ENCODE peak calls at places on chromosomes 12 and 14, in five cellular contexts. R, L, U, K and T are unnamed samples.

GRCh38 chr14:100434033-100434601 is 111.0 kb downstream of the SLC25A47 start:
- DNase-seq in K (no peak), R (no peak), L (no peak), U (no peak), T (no peak)

GRCh38 chr12:1583421-1584078 is 10.8 kb downstream of the FBXL14 start:
- DNase-seq in L (peak; percentile 79), U (peak; percentile 92), K (peak; percentile 83), R (peak; percentile 79), T (peak; percentile 82)

GRCh38 chr14:96584199-96584906 is 82.2 kb downstream of the PAPOLA start:
- DNase-seq in L (peak; percentile 37), K (peak; percentile 73), U (peak; percentile 93), R (no peak), T (peak; percentile 61)

GRCh38 chr12:41981758-41982157 is 162.9 kb downstream of the GXYLT1 start:
- DNase-seq in K (peak; percentile 87), U (no peak), L (no peak), R (no peak), T (no peak)

GRCh38 chr12:26088999-26089398 is 35.8 kb downstream of the BHLHE41 start:
- DNase-seq in R (no peak), K (peak; percentile 23), U (no peak), L (peak; percentile 94), T (no peak)

GRCh38 chr12:71662861-71663560 is 637 bp downstream of the ZFC3H1 start:
- DNase-seq in L (peak; percentile 60), R (peak; percentile 54), K (peak; percentile 57), U (peak; percentile 84), T (peak; percentile 54)

GRCh38 chr12:49189731-49190314 is 943 bp upstream of the TUBA1A start:
- DNase-seq in R (no peak), K (no peak), L (no peak), U (no peak), T (no peak)

GRCh38 chr14:89252887-89253532 is 164.0 kb downstream of the FOXN3 start:
- DNase-seq in K (no peak), L (no peak), U (peak; percentile 17), R (no peak), T (no peak)

GRCh38 chr14:54339771-54340170 is 57.0 kb upstream of the CDKN3 start:
- DNase-seq in L (no peak), U (no peak), R (no peak), K (no peak), T (no peak)

GRCh38 chr12:108582509-108582908 is 15.4 kb downstream of the TMEM119 start:
- DNase-seq in K (no peak), R (no peak), L (no peak), U (no peak), T (no peak)

GRCh38 chr14:54528973-54529372 is 19.3 kb downstream of the CGRRF1 start:
- DNase-seq in K (no peak), L (no peak), U (no peak), R (no peak), T (no peak)

GRCh38 chr12:3446235-3446634 is 44.8 kb upstream of the PRMT8 start:
- DNase-seq in K (no peak), L (no peak), R (no peak), U (no peak), T (no peak)

GRCh38 chr12:126171936-126172559 is 1106.8 kb downstream of the AACS start:
- DNase-seq in L (no peak), K (no peak), R (no peak), U (no peak), T (no peak)

GRCh38 chr12:76591461-76591860 is 31.9 kb upstream of the OSBPL8 start:
- DNase-seq in R (no peak), L (no peak), U (no peak), K (peak; percentile 9), T (no peak)

GRCh38 chr14:55301722-55302121 is 30.5 kb downstream of the FBXO34 start:
- DNase-seq in K (peak; percentile 64), L (no peak), U (no peak), R (no peak), T (no peak)

GRCh38 chr12:62537544-62537943 is 70.9 kb downstream of the MON2 start:
- DNase-seq in R (no peak), K (peak; percentile 7), U (no peak), L (no peak), T (no peak)

GRCh38 chr14:62626416-62626815 is 418.8 kb downstream of the KCNH5 start:
- DNase-seq in K (no peak), R (no peak), U (no peak), L (no peak), T (no peak)
- H3K9ac ChIP-seq in K (no peak overlapping the region), R (no peak overlapping the region), U (no peak overlapping the region), L (no peak overlapping the region), T (no peak overlapping the region)

GRCh38 chr14:104638190-104638589 is 33.6 kb upstream of the TMEM179 start:
- DNase-seq in L (no peak), R (no peak), K (no peak), U (peak; percentile 32), T (no peak)
- H3K4me1 ChIP-seq in L (no peaks in the 10 kb centered on the region), R (no peaks in the 10 kb centered on the region), K (peaks cover 10% of the 10 kb centered on the region), U (peaks cover 3% of the 10 kb centered on the region), T (no peaks in the 10 kb centered on the region)

GRCh38 chr12:124607681-124608425 is 40.4 kb upstream of the NCOR2 start:
- DNase-seq in R (no peak), L (no peak), U (no peak), K (peak; percentile 67), T (no peak)
- H3K9ac ChIP-seq in R (no peak overlapping the region), L (peak overlapping the region; percentile 84), U (no peak overlapping the region), K (no peak overlapping the region), T (peak overlapping the region; percentile 37)

GRCh38 chr12:92138144-92138543 is 7.5 kb downstream of the BTG1 start:
- DNase-seq in R (no peak), K (peak; percentile 39), U (no peak), L (peak; percentile 5), T (no peak)
- H3K4me1 ChIP-seq in R (peaks cover 100% of the 10 kb centered on the region), K (peaks cover 65% of the 10 kb centered on the region), U (peaks cover 58% of the 10 kb centered on the region), L (peaks cover 46% of the 10 kb centered on the region), T (peaks cover 5% of the 10 kb centered on the region)

DNA sequence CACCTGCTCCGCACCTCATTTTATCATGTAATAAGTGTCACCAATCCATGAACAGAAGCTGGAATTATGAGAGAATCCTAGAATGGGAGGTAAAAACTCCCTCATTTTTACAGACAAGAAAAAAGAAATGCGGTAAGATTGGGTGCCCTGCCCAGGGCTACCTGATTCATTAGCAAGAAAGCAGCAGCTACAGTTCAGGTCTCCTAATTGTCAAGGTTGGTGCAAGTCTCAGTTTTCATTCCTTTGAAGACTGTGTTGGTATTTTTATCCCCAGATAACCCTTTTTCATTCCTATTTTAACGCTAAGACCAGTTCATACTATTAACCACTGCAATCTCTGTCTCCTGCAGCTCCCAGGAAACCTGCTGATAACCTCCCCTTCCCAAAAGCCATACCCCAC is 6.9 kb downstream of the DUSP6 start:
- DNase-seq in U (no peak), R (no peak), L (peak; percentile 64), K (no peak), T (no peak)
- H3K9ac ChIP-seq in U (no peak overlapping the region), R (peak overlapping the region; percentile 91), L (peak overlapping the region; percentile 64), K (no peak overlapping the region), T (no peak overlapping the region)

DNA sequence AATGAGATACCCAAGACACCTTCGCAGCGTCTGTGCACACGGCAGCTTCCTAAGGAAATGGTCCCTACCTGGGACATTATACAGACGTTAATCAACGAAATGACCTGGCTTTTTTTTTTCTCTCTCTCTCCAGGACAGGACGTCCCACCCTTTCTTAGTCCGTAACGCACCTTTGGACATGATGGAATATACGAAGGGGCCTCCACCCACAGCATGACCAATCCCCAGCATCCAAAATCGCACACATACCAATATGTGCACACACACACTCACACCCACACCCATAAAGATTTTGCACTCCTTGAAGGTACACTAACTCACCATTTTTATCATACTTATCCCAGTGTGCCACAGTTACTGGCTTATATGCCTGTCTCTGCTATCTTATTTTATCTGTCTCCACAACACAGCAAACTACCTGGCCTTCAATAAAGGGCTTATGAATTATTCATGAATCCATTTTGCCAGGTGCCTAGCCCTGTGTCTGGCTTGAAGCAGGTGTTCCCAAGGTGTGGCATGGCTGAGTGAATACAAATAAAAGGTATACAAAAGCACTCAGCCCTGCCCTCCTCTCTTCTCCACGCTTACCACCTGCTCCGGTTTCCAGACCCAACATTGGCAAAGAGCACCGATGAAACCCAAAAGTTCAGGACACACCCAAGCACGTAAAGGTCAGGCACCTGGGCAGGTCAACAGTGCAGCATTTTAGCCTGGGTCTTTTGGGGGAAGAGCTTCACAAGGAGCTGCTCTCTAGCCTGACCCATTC is 2.2 kb downstream of the SCNN1A start:
- DNase-seq in U (no peak), K (no peak), L (no peak), R (no peak), T (no peak)
- H3K4me1 ChIP-seq in U (peaks cover 75% of the 10 kb centered on the region), K (peaks cover 85% of the 10 kb centered on the region), L (peaks cover 14% of the 10 kb centered on the region), R (peaks cover 9% of the 10 kb centered on the region), T (peaks cover 58% of the 10 kb centered on the region)

DNA sequence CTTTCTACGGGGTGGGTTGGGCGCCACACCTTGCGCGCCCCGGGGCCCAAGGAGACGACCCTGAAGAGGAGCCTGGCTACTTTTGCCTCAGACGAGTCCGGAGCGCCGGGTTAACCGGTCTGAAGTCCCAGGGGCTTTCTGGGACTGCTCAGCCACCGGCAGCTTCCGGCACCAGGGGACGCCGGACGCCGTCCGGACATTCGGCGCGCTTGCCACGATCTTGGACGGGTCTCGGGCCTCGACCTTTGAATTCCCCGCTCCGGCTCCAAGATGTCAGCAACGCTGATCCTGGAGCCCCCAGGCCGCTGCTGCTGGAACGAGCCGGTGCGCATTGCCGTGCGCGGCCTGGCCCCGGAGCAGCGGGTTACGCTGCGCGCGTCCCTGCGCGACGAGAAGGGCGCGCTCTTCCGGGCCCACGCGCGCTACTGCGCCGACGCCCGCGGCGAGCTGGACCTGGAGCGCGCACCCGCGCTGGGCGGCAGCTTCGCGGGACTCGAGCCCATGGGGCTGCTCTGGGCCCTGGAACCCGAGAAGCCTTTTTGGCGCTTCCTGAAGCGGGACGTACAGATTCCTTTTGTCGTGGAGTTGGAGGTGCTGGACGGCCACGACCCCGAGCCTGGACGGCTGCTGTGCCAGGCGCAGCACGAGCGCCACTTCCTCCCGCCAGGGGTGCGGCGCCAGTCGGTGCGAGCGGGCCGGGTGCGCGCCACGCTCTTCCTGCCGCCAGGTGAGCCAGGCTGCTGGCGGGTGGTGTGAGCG is at the start of gene ACOT4:
- DNase-seq in K (peak; percentile 65), R (no peak), L (no peak), U (peak; percentile 50), T (no peak)
- H3K9ac ChIP-seq in K (peak within 1 kb of the TSS; percentile 28), R (no peak within 1 kb of the TSS), L (no peak within 1 kb of the TSS), U (no peak within 1 kb of the TSS), T (no peak within 1 kb of the TSS)

GRCh38 chr12:120228291-120229070 is 27.6 kb upstream of the RPLP0 start:
- DNase-seq in L (peak; percentile 62), K (peak; percentile 89), U (peak; percentile 91), R (peak; percentile 87), T (peak; percentile 83)
- H3K4me1 ChIP-seq in L (peaks cover 9% of the 10 kb centered on the region), K (peaks cover 60% of the 10 kb centered on the region), U (peaks cover 65% of the 10 kb centered on the region), R (peaks cover 33% of the 10 kb centered on the region), T (peaks cover 60% of the 10 kb centered on the region)

GRCh38 chr12:122838841-122839240 is 3.6 kb downstream of the HIP1R start:
- DNase-seq in K (no peak), R (no peak), L (no peak), U (no peak), T (no peak)
- H3K9ac ChIP-seq in K (no peak overlapping the region), R (no peak overlapping the region), L (no peak overlapping the region), U (no peak overlapping the region), T (no peak overlapping the region)

GRCh38 chr14:36519431-36520321 is at the start of gene NKX2-1:
- DNase-seq in K (no peak), L (no peak), R (no peak), U (peak; percentile 61), T (peak; percentile 21)

GRCh38 chr14:36517242-36518030 is 2.6 kb downstream of the NKX2-1 start:
- DNase-seq in K (no peak), R (no peak), U (peak; percentile 60), L (no peak), T (no peak)

GRCh38 chr14:36516719-36517241 is 3.3 kb downstream of the NKX2-1 start:
- DNase-seq in U (no peak), R (no peak), K (no peak), L (no peak), T (no peak)

GRCh38 chr14:36518031-36518585 is 1.9 kb downstream of the NKX2-1 start:
- DNase-seq in R (no peak), L (no peak), U (peak; percentile 44), K (no peak), T (no peak)

GRCh38 chr14:36518586-36519430 is 1.2 kb downstream of the NKX2-1 start:
- DNase-seq in U (peak; percentile 60), K (no peak), L (no peak), R (no peak), T (peak; percentile 30)
- H3K4me1 ChIP-seq in U (peaks cover 23% of the 10 kb centered on the region), K (no peaks in the 10 kb centered on the region), L (no peaks in the 10 kb centered on the region), R (no peaks in the 10 kb centered on the region), T (peaks cover 17% of the 10 kb centered on the region)